ENCODE peak calls at places on chromosomes 16 and 17, in seven cellular contexts. I is DMS79 treated with DMSO at 0.1 percent for 48 hours, J is hepatic stellate cell, V is heart left ventricle, G is HuH-7, E is fibroblast of pulmonary artery, Y is Calu3. R is an unnamed sample.

GRCh38 chr16:79171504-79172240 is 428.9 kb downstream of the MAF start:
- DNase-seq in I (peak), J (no peak), V (no peak), G (no peak), E (no peak), Y (no peak), R (peak)

GRCh38 chr17:75516619-75517276 is 420 bp downstream of the TSEN54 start:
- DNase-seq in I (no peak), J (peak), V (peak), G (no peak), E (no peak), Y (no peak), R (peak)

GRCh38 chr16:7246578-7246977 is 86.1 kb upstream of the RBFOX1 start:
- DNase-seq in I (no peak), J (no peak), V (peak), G (no peak), E (no peak), Y (no peak), R (no peak)

GRCh38 chr16:15976929-15977637 is 27.7 kb downstream of the ABCC1 start:
- DNase-seq in I (no peak), J (no peak), V (no peak), G (no peak), E (peak), Y (no peak), R (no peak)

GRCh38 chr16:1341495-1342388 is 8.3 kb downstream of the BAIAP3 start:
- DNase-seq in I (no peak), J (no peak), V (no peak), G (no peak), E (no peak), Y (no peak), R (no peak)

GRCh38 chr16:11101283-11101682 is 154.7 kb downstream of the SOCS1 start:
- DNase-seq in I (no peak), J (no peak), V (no peak), G (no peak), E (no peak), Y (no peak), R (no peak)

GRCh38 chr17:82386881-82387498 is 15.4 kb downstream of the UTS2R start:
- DNase-seq in I (no peak), J (no peak), V (no peak), G (no peak), E (no peak), Y (no peak), R (no peak)

GRCh38 chr16:69922200-69922599 is 28.9 kb upstream of the CLEC18A start:
- DNase-seq in I (no peak), J (peak), V (no peak), G (no peak), E (no peak), Y (no peak), R (no peak)

GRCh38 chr17:81164464-81165245 is 652 bp upstream of the PVALEF start:
- DNase-seq in I (no peak), J (no peak), V (no peak), G (no peak), E (no peak), Y (no peak), R (no peak)

GRCh38 chr17:52986056-52986662 is 827.6 kb upstream of the CA10 start:
- DNase-seq in I (no peak), J (no peak), V (no peak), G (peak), E (no peak), Y (no peak), R (no peak)

GRCh38 chr17:75683467-75684041 is 16.4 kb downstream of the SAP30BP start:
- DNase-seq in I (no peak), J (peak), V (no peak), G (no peak), E (peak), Y (peak), R (no peak)

GRCh38 chr16:24123275-24123674 is 132.9 kb upstream of the CACNG3 start:
- DNase-seq in I (no peak), J (no peak), V (no peak), G (no peak), E (no peak), Y (no peak), R (no peak)

GRCh38 chr17:74350486-74350885 is 11.2 kb downstream of the BTBD17 start:
- DNase-seq in I (no peak), J (no peak), V (no peak), G (no peak), E (no peak), Y (no peak), R (no peak)

R was measured in NCI-H2227 treated with DMSO at 0.1 percent for 48 hours.